ENCODE peak calls at places on chromosomes 1 and 21, in four cellular contexts. J, E, U and Y are unnamed samples.

GRCh38 chr1:169108897-169109560 is 2.5 kb downstream of the ATP1B1 start:
- DNase-seq in E (no peak), J (peak), U (no peak), Y (no peak)

GRCh38 chr1:34858901-34859441 is 578 bp downstream of the SMIM12 start:
- DNase-seq in U (peak), J (no peak), E (no peak), Y (no peak)

GRCh38 chr1:160645386-160646063 is 1.3 kb downstream of the SLAMF1 start:
- DNase-seq in U (no peak), J (no peak), E (no peak), Y (no peak)

GRCh38 chr1:41661428-41662060 is 177.1 kb upstream of the EDN2 start:
- DNase-seq in E (no peak), J (no peak), U (no peak), Y (no peak)

GRCh38 chr21:39048574-39048973 is 134.7 kb downstream of the PSMG1 start:
- DNase-seq in E (no peak), U (no peak), J (no peak), Y (no peak)

GRCh38 chr1:29237906-29238600 is 1.7 kb downstream of the PTPRU start:
- DNase-seq in J (peak), U (no peak), E (no peak), Y (no peak)

GRCh38 chr21:31107871-31108270 is 69.6 kb upstream of the KRTAP19-8 start:
- DNase-seq in U (no peak), E (no peak), J (no peak), Y (no peak)

GRCh38 chr1:167669209-167670139 is 39.4 kb downstream of the RCSD1 start:
- DNase-seq in J (no peak), U (no peak), E (no peak), Y (no peak)

GRCh38 chr1:55064861-55065263 is 25.5 kb downstream of the PCSK9 start:
- DNase-seq in E (no peak), J (peak), U (no peak), Y (no peak)

GRCh38 chr1:171252482-171252881 is 4.2 kb downstream of the FMO1 start:
- DNase-seq in U (no peak), E (no peak), J (no peak), Y (no peak)

GRCh38 chr1:208604295-208604694 is 360.1 kb upstream of the PLXNA2 start:
- DNase-seq in J (no peak), U (no peak), E (no peak), Y (no peak)

GRCh38 chr1:117061986-117062415 is 1.9 kb downstream of the TTF2 start:
- DNase-seq in J (no peak), E (no peak), U (no peak), Y (no peak)

GRCh38 chr21:45276620-45277019 is 11.1 kb downstream of the POFUT2 start:
- DNase-seq in U (no peak), J (no peak), E (peak), Y (no peak)

GRCh38 chr1:166974647-166975345 is 544 bp downstream of the ILDR2 start:
- DNase-seq in J (peak), U (peak), E (no peak), Y (peak)

GRCh38 chr21:34073749-34074282 is 438 bp downstream of the MRPS6 start:
- DNase-seq in E (no peak), J (peak), U (no peak), Y (peak)

GRCh38 chr1:1292442-1292779 is 12.2 kb downstream of the SCNN1D start:
- DNase-seq in J (no peak), E (no peak), U (no peak), Y (no peak)

GRCh38 chr1:150299716-150300115 is 6.1 kb downstream of the MRPS21 start:
- DNase-seq in J (no peak), E (no peak), U (no peak), Y (no peak)

GRCh38 chr1:100187912-100188311 is 9.9 kb upstream of the LRRC39 start:
- DNase-seq in J (peak), U (no peak), E (no peak), Y (peak)

GRCh38 chr21:39712976-39713375 is 32.0 kb upstream of the IGSF5 start:
- DNase-seq in J (no peak), U (no peak), E (no peak), Y (no peak)

GRCh38 chr1:164611754-164612642 is 53.0 kb downstream of the PBX1 start:
- DNase-seq in E (no peak), U (no peak), J (peak), Y (no peak)

GRCh38 chr1:10692401-10693021 is 103.9 kb downstream of the CASZ1 start:
- DNase-seq in E (no peak), U (peak), J (peak), Y (no peak)

GRCh38 chr1:32454726-32455125 is 10.1 kb upstream of the ZBTB8B start:
- DNase-seq in E (no peak), U (no peak), J (no peak), Y (no peak)

GRCh38 chr1:7258622-7259135 is 473.4 kb downstream of the CAMTA1 start:
- DNase-seq in E (peak), U (no peak), J (no peak), Y (no peak)

GRCh38 chr1:114152211-114153050 is 1.2 kb downstream of the SYT6 start:
- DNase-seq in E (no peak), J (peak), U (no peak), Y (no peak)

GRCh38 chr21:43369124-43369523 is 57.8 kb downstream of the SIK1 start:
- DNase-seq in J (no peak), E (no peak), U (no peak), Y (no peak)

GRCh38 chr1:118973536-118974160 is 14.5 kb downstream of the TBX15 start:
- DNase-seq in E (no peak), U (no peak), J (no peak), Y (no peak)

GRCh38 chr1:36207339-36207738 is 16.9 kb upstream of the THRAP3 start:
- DNase-seq in U (no peak), J (peak), E (peak), Y (no peak)

GRCh38 chr1:4678318-4678717 is 23.9 kb downstream of the AJAP1 start:
- DNase-seq in U (no peak), E (no peak), J (no peak), Y (peak)

GRCh38 chr1:39129514-39129913 is 75.0 kb upstream of the MACF1 start:
- DNase-seq in J (no peak), U (no peak), E (no peak), Y (no peak)
- H3K27ac ChIP-seq in J (peak), U (no peak), E (peak), Y (peak)

GRCh38 chr1:198925575-198925974 is 286.7 kb downstream of the PTPRC start:
- DNase-seq in J (no peak), U (no peak), E (no peak), Y (no peak)
- H3K27ac ChIP-seq in J (no peak), U (no peak), E (no peak), Y (no peak)

GRCh38 chr1:230677200-230677599 is 34.9 kb downstream of the COG2 start:
- DNase-seq in J (no peak), U (no peak), E (no peak), Y (no peak)
- H3K27ac ChIP-seq in J (no peak), U (no peak), E (no peak), Y (no peak)

DNA sequence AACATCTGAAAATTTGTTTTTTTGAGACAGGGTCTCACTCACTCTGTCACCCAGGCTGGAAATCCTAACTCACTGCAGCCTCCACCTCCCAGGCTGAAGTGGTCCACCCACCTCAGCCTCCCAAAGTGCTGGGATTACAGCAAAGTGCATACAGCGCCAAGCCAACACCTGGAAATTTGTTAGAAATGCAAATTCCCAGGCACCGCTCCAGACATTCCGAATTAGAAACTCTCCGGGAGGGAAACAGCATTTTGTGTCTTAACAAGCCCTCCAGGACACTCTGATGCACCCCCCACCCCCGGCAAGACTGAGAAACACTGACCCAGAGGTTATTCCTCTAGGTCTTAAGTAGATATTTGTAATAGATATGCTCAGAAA is 49.1 kb downstream of the ARID4B start:
- DNase-seq in E (no peak), U (no peak), J (no peak), Y (no peak)
- H3K27ac ChIP-seq in E (no peak), U (no peak), J (no peak), Y (no peak)

DNA sequence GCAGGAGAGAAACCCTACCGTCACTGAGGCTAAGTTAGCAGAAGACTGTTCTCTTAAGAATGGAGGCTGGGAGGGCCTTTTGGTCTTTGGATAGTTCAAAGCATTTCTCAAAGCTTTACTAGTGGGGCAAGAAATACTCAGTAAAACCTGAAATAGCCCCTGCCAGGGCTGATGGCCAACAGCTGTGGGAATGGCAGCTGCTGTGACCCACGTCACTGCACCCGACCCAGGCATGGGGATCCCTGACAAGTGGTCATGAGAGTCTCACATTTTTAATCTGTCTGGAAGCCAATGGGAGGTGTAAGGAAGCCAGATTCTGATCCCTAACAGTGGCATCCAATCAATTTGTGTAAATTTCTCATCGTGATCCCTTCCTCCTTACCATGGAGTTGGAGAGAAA is 44.5 kb upstream of the ENAH start:
- DNase-seq in J (peak), E (no peak), U (no peak), Y (no peak)
- H3K27ac ChIP-seq in J (peak), E (no peak), U (no peak), Y (no peak)